ENCODE peak calls at places on chromosomes 5 and 9, in six cellular contexts. Y is upper lobe of left lung, G is GM23338, C is H1, K is breast epithelium, Z is suprapubic skin. D is an unnamed sample.
A peak's percentile ranks its signal among the peaks of the same experiment; 100 is the strongest.

GRCh38 chr9:135081731-135082130 is 5.7 kb upstream of the OLFM1 start:
- DNase-seq in Y (no peak), G (no peak), C (no peak), K (no peak), Z (peak; percentile 50), D (no peak)

GRCh38 chr9:8365466-8366160 is 566.0 kb upstream of the DMAC1 start:
- DNase-seq in Y (no peak), G (no peak), C (no peak), K (no peak), Z (no peak), D (no peak)

GRCh38 chr5:82159014-82159413 is 119.1 kb downstream of the RPS23 start:
- DNase-seq in Y (no peak), G (no peak), C (no peak), K (no peak), Z (no peak), D (no peak)

GRCh38 chr5:154341620-154342019 is 104.2 kb upstream of the SAP30L start:
- DNase-seq in Y (no peak), G (no peak), C (no peak), K (no peak), Z (no peak), D (no peak)

GRCh38 chr5:62506659-62507460 is 71.8 kb upstream of the LRRC70 start:
- DNase-seq in Y (no peak), G (no peak), C (no peak), K (no peak), Z (no peak), D (no peak)

GRCh38 chr5:179289756-179290385 is 55.4 kb downstream of the ADAMTS2 start:
- DNase-seq in Y (no peak), G (no peak), C (no peak), K (no peak), Z (peak; percentile 40), D (no peak)

GRCh38 chr9:136723362-136723976 is 11.1 kb downstream of the DIPK1B start:
- DNase-seq in Y (peak; percentile 77), G (no peak), C (no peak), K (no peak), Z (no peak), D (no peak)

GRCh38 chr5:68960961-68961360 is 132.9 kb upstream of the SLC30A5 start:
- DNase-seq in Y (no peak), G (no peak), C (no peak), K (no peak), Z (no peak), D (no peak)

GRCh38 chr5:10337107-10337506 is 16.4 kb upstream of the MARCHF6 start:
- DNase-seq in Y (no peak), G (no peak), C (no peak), K (no peak), Z (no peak), D (no peak)

GRCh38 chr5:132023258-132024116 is 12.0 kb upstream of the ACSL6 start:
- DNase-seq in Y (no peak), G (no peak), C (no peak), K (no peak), Z (no peak), D (no peak)

GRCh38 chr5:2106721-2107120 is 224.0 kb upstream of the IRX4 start:
- DNase-seq in Y (no peak), G (no peak), C (no peak), K (no peak), Z (no peak), D (no peak)

GRCh38 chr9:84107081-84107480 is 126.5 kb downstream of the RMI1 start:
- DNase-seq in Y (no peak), G (no peak), C (no peak), K (no peak), Z (no peak), D (no peak)

GRCh38 chr5:163586431-163587033 is 81.1 kb downstream of the MAT2B start:
- DNase-seq in Y (no peak), G (no peak), C (no peak), K (no peak), Z (no peak), D (no peak)

GRCh38 chr5:23013395-23013994 is 160.4 kb upstream of the CDH12 start:
- DNase-seq in Y (no peak), G (no peak), C (no peak), K (no peak), Z (no peak), D (no peak)

GRCh38 chr5:816176-816575 is 31.6 kb upstream of the ZDHHC11B start:
- DNase-seq in Y (peak; percentile 59), G (no peak), C (no peak), K (no peak), Z (no peak), D (no peak)

GRCh38 chr5:78677777-78678668 is 29.5 kb upstream of the LHFPL2 start:
- DNase-seq in Y (no peak), G (no peak), C (no peak), K (peak; percentile 47), Z (peak; percentile 79), D (no peak)

GRCh38 chr5:175252234-175252805 is 191.7 kb downstream of the DRD1 start:
- DNase-seq in Y (no peak), G (no peak), C (no peak), K (no peak), Z (no peak), D (no peak)

GRCh38 chr5:150766265-150766664 is 7.4 kb upstream of the DCTN4 start:
- DNase-seq in Y (no peak), G (no peak), C (no peak), K (no peak), Z (no peak), D (no peak)

GRCh38 chr9:112149171-112149570 is 25.9 kb downstream of the SUSD1 start:
- DNase-seq in Y (no peak), G (no peak), C (no peak), K (no peak), Z (no peak), D (no peak)

GRCh38 chr9:34072410-34072809 is 23.7 kb upstream of the UBAP2 start:
- DNase-seq in Y (no peak), G (peak; percentile 43), C (no peak), K (peak; percentile 84), Z (no peak), D (no peak)
- TF ChIP-seq POLR2AphosphoS5 in Y (no peak), G (no peak), C (no peak), K (peak; percentile 24), Z (peak; percentile 84), D (no peak)

GRCh38 chr9:79266986-79267385 is 304.8 kb upstream of the TLE4 start:
- DNase-seq in Y (no peak), G (no peak), C (no peak), K (no peak), Z (no peak), D (no peak)

GRCh38 chr9:79263666-79264460 is 307.9 kb upstream of the TLE4 start:
- DNase-seq in Y (no peak), G (no peak), C (no peak), K (no peak), Z (no peak), D (no peak)

DNA sequence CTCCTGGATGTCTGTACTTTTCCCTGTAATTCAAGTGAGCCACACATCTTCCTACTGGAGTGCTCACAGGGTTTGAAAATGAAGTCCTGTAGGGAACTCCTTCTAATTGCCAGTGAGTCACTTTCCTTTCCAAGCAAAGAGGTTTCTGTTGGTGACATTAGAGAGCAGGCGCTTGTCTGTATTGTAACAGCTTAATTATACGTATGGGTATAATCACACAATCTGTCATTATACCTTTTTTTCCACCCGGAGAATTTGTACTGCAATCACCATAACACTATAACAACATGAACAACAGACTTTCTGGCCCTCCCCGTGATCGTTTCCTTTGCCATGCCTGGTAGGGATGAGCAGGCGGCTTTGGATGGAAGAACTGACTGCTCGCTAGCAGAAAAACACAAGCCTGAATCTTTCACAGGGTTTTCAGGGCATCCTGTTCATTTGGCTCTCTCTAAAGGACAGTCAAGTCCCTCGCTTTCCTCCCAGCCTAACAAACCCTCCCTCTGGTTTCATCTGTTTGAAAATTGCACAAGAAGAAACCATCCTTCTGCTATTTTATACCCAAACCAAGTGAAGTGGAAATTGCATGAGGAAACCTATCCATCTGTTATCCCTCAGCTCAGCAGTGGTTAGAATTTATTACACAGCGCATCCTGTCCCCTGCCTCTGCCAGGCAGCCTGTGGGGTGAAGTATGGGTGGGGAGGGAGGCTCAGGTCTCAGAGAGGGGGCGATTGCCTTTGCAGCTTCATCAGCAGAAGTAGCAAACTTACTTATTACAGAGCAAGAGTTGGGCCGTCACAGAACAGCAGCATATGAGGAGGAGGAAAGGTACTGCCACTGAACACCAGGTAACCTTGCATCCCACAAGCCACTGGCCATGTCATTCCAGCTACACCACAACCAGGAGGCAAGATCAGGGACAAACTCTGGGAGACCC is 307.0 kb upstream of the TLE4 start:
- DNase-seq in Y (no peak), G (no peak), C (no peak), K (no peak), Z (no peak), D (no peak)
- TF ChIP-seq POLR2AphosphoS5 in Y (no peak), G (no peak), C (no peak), K (no peak), Z (no peak), D (no peak)

DNA sequence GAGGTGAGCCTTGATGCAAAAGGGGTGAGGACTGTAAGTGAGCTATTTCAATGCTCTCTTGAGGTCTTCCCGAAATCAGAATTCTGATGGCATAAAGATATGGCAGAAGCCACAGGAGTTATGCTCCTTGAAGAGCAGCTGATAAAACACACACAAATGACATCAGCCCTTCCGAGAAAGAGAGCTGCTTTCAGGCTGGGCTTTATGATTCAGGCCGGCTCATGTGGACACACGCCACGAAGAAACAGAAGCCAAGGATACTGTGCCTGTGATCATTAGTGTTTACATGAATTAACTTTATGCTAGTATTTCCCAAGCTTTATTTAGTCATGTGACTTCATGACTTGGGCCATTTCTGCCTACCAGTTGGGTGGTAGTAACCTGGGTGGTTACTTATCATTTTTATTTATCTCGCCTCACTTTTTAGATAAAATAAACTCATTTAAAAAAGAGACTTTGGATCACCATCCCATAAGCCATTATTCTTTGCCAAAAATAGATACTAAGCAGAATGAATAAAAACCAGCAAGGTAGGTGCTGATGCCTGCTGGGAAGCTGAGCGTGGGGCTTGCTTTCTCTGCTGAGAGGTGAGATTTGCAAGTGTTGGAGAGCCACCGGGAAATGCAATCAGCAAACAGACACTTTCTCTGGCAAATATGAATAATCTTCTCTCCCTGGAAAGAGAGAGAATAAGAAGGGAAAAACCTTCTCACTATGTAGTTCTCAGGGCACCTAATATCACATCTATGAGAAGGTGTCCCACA is 73.0 kb upstream of the SLC25A51 start:
- DNase-seq in Y (no peak), G (no peak), C (no peak), K (no peak), Z (no peak), D (no peak)
- TF ChIP-seq POLR2AphosphoS5 in Y (no peak), G (no peak), C (no peak), K (no peak), Z (no peak), D (no peak)

GRCh38 chr9:16705121-16705604 is 165.3 kb downstream of the BNC2 start:
- DNase-seq in Y (no peak), G (peak; percentile 88), C (peak; percentile 70), K (peak; percentile 41), Z (peak; percentile 88), D (no peak)

GRCh38 chr9:16704096-16704488 is 166.4 kb downstream of the BNC2 start:
- DNase-seq in Y (no peak), G (no peak), C (no peak), K (no peak), Z (no peak), D (no peak)

GRCh38 chr9:16701347-16701746 is 169.1 kb downstream of the BNC2 start:
- DNase-seq in Y (no peak), G (no peak), C (no peak), K (no peak), Z (no peak), D (no peak)

GRCh38 chr9:16708638-16709435 is 161.6 kb downstream of the BNC2 start:
- DNase-seq in Y (no peak), G (peak; percentile 88), C (no peak), K (no peak), Z (no peak), D (no peak)

GRCh38 chr9:16704489-16705111 is 165.9 kb downstream of the BNC2 start:
- DNase-seq in Y (peak; percentile 20), G (peak; percentile 65), C (no peak), K (no peak), Z (peak; percentile 71), D (no peak)
- TF ChIP-seq POLR2AphosphoS5 in Y (no peak), G (no peak), C (no peak), K (no peak), Z (no peak), D (no peak)